ENCODE peak calls at places on chromosomes 4 and X, in six cellular contexts. A is IMR-90, F is A549, H is H1, R is SK-N-SH, G is WTC11. N is an unnamed sample.

GRCh38 chr4:152997771-152998487 is 61.8 kb downstream of the FHDC1 start:
- DNase-seq in A (peak), H (no peak), F (no peak), G (no peak), R (no peak), N (no peak)

GRCh38 chrX:126701380-126701779 is 118.1 kb upstream of the PRR32 start:
- DNase-seq in R (no peak), G (no peak), H (no peak), F (no peak), A (no peak), N (no peak)

GRCh38 chr4:155007660-155008176 is 200.7 kb upstream of the NPY2R start:
- DNase-seq in A (no peak), F (no peak), G (no peak), R (no peak), H (no peak), N (no peak)

GRCh38 chrX:101430457-101431078 is 22.5 kb downstream of the HNRNPH2 start:
- DNase-seq in H (no peak), G (no peak), R (no peak), F (no peak), A (peak), N (no peak)

GRCh38 chr4:7874838-7875237 is 64.8 kb downstream of the AFAP1 start:
- DNase-seq in A (no peak), H (no peak), G (no peak), F (no peak), R (no peak), N (no peak)

GRCh38 chrX:119040432-119040831 is 32.4 kb upstream of the CT47C1 start:
- DNase-seq in G (no peak), F (no peak), R (no peak), A (no peak), H (no peak), N (no peak)

GRCh38 chr4:140353836-140354235 is 19.6 kb upstream of the SCOC start:
- DNase-seq in H (no peak), R (no peak), F (no peak), G (no peak), A (no peak), N (no peak)

GRCh38 chr4:143294310-143294709 is 42.4 kb upstream of the GAB1 start:
- DNase-seq in F (no peak), R (peak), H (no peak), G (no peak), A (peak), N (no peak)

GRCh38 chr4:144582975-144583374 is 63.0 kb upstream of the HHIP start:
- DNase-seq in F (no peak), A (peak), H (no peak), G (no peak), R (no peak), N (peak)

GRCh38 chr4:52202251-52202779 is 151.2 kb downstream of the SPATA18 start:
- DNase-seq in G (no peak), A (no peak), H (no peak), R (no peak), F (no peak), N (no peak)

GRCh38 chr4:119794681-119795080 is 166.1 kb upstream of the PDE5A start:
- DNase-seq in R (no peak), F (no peak), A (no peak), H (no peak), G (no peak), N (no peak)

GRCh38 chr4:140858897-140859296 is 102.7 kb upstream of the TBC1D9 start:
- DNase-seq in F (no peak), A (peak), R (peak), H (no peak), G (no peak), N (no peak)

GRCh38 chr4:116531026-116531425 is 554.4 kb downstream of the TRAM1L1 start:
- DNase-seq in F (no peak), G (no peak), A (no peak), R (no peak), H (no peak), N (no peak)

DNA sequence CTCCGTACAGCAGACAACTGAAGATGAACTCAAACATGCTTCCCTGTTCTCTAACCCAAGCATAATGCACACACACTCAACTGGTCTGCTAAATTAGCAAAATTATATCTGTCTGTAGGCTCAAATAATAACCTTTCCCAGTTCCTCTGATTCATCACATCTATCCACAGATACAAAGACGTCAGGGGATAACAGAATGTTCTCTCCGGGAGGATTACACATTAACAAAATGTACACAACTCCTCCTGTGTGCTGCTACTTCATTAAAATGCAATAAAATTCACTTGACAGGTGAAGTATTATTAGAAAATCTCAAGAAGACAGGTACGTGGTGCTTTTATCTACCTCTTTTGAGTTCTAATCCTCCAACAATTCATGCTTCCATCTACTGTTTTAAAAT is 57.4 kb downstream of the FAT1 start:
- DNase-seq in H (no peak), F (no peak), G (no peak), A (peak), R (no peak), N (no peak)
- TF ChIP-seq USF2 in H (no peak), F (no peak), G (no peak), A (no peak), R (no peak), N (no peak)

DNA sequence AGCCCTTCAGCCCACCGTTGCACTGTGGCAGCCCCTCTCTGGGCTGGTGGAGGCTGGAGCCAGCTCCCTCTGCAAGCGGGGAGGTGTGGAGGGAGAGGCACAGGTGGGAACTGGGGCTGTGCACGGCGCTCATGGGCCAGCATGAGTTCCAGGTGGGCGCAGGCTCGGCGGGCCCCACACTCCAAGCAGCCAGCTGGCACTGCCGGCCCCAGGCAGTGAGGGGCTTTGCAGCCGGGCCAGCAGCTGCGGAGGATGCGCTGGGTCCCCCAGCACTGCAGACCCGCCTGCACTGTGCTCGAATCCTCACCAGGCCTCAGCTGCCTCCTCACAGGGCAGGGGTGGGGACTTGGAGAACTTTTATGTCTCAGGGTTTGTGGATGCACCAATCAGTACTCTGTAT is 1354.8 kb upstream of the IGFBP7 start:
- DNase-seq in F (no peak), A (no peak), H (no peak), R (no peak), G (no peak), N (no peak)
- TF ChIP-seq USF2 in F (no peak), A (no peak), H (no peak), R (no peak), G (no peak), N (no peak)

DNA sequence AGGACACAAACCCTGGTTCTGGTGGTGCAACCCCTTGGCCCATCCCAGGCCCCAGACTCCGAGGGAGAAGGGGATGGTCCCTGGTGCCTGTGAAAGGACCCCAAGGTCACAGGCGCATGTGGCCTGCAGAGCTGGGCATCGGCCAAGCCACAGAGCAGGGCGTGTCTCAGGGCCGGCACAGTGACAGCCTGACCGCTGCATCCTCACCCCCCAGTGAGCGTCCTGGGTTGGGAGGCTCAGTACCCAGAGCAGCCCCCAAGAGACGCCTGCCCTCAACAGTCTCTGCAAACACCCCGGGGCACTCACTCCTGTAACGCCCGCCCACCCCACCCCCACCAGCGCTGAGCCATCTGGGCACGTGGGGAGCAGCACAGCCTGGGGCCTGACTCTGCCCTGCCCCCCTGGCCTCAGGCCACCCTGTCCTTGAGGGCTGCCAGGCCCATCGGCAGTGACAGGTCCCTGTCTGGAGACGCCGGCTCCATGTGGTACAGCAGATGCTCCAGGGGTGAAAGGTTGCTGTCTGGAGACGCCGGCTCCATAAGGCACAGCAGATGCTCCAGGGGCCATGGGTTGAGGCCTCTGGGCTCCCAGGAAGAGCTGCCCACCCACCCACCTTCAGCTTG is 24.5 kb upstream of the CPLX1 start:
- DNase-seq in H (no peak), A (no peak), F (no peak), G (no peak), R (peak), N (no peak)
- TF ChIP-seq USF2 in H (no peak), A (no peak), F (no peak), G (no peak), R (no peak), N (no peak)

GRCh38 chr4:161841759-161842158 is 322.0 kb downstream of the FSTL5 start:
- DNase-seq in F (no peak), A (no peak), H (no peak), G (no peak), R (no peak), N (no peak)
- TF ChIP-seq USF2 in F (no peak), A (no peak), H (no peak), G (no peak), R (no peak), N (no peak)

GRCh38 chr4:24071612-24072372 is 181.9 kb upstream of the PPARGC1A start:
- DNase-seq in R (no peak), A (no peak), G (no peak), F (no peak), H (no peak), N (no peak)

GRCh38 chr4:24067367-24067766 is 177.5 kb upstream of the PPARGC1A start:
- DNase-seq in A (no peak), H (no peak), G (no peak), F (no peak), R (no peak), N (no peak)

GRCh38 chr4:24070117-24070516 is 180.3 kb upstream of the PPARGC1A start:
- DNase-seq in G (no peak), F (no peak), R (no peak), A (peak), H (no peak), N (peak)

GRCh38 chr4:24065974-24066373 is 176.1 kb upstream of the PPARGC1A start:
- DNase-seq in F (no peak), R (no peak), H (no peak), A (no peak), G (no peak), N (no peak)

GRCh38 chr4:24067781-24068193 is 177.9 kb upstream of the PPARGC1A start:
- DNase-seq in R (no peak), F (no peak), G (no peak), A (peak), H (peak), N (no peak)
- TF ChIP-seq USF2 in R (no peak), F (no peak), G (no peak), A (no peak), H (no peak), N (no peak)

DNA sequence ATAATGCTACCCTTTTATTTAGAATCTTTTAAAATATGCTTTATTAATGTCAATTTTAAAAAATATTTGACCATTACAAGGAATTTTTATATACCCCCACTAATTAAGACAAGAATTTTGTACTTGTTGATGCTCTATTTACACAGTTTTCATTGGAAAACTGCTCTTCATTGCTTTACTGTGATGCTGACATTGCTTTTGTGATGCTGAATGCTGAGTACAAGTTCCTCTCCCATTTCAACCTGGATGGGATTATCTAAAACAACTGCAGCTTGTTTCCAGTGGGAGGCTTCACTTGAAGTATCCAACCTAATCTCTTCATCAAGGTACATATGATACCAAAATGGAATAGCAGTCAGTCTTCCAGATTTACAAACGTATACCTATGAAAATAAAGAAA is 21.2 kb downstream of the TMEM184C start:
- DNase-seq in A (no peak), R (no peak), H (no peak), G (no peak), F (no peak), N (no peak)
- TF ChIP-seq USF2 in A (no peak), R (no peak), H (no peak), G (no peak), F (no peak), N (no peak)

GRCh38 chrX:85992811-85993229 is 54.5 kb downstream of the CHM start:
- DNase-seq in H (no peak), G (no peak), R (no peak), A (peak), F (no peak), N (peak)
- TF ChIP-seq USF2 in H (no peak), G (no peak), R (no peak), A (no peak), F (no peak), N (no peak)

N was measured in HepG2.